ENCODE peak calls at places on chromosome 14, in eight cellular contexts. J, Z, E, P, K, I, R and W are unnamed samples. For H3K4me1, the result is how much of the 10 kb centered on the place peaks cover.

GRCh38 chr14:60652674-60653387 is 3.6 kb upstream of the SIX1 start:
- DNase-seq in J (no peak), Z (no peak), E (no peak), P (no peak), K (peak), I (no peak), R (no peak), W (peak)

GRCh38 chr14:90644882-90645281 is 171.3 kb downstream of the TTC7B start:
- DNase-seq in J (no peak), Z (no peak), E (no peak), P (peak), K (no peak), I (no peak), R (no peak), W (no peak)

GRCh38 chr14:43031598-43031997 is 1424.9 kb downstream of the LRFN5 start:
- DNase-seq in J (no peak), Z (no peak), E (no peak), P (no peak), K (no peak), I (no peak), R (peak), W (no peak)

GRCh38 chr14:69657961-69658360 is 46.6 kb downstream of the SUSD6 start:
- DNase-seq in J (peak), Z (peak), E (no peak), P (no peak), K (no peak), I (no peak), R (peak), W (peak)

GRCh38 chr14:59305231-59305630 is 116.8 kb downstream of the DAAM1 start:
- DNase-seq in J (no peak), Z (no peak), E (no peak), P (no peak), K (no peak), I (no peak), R (peak), W (no peak)

GRCh38 chr14:60805881-60806569 is 71.5 kb downstream of the MNAT1 start:
- DNase-seq in J (no peak), Z (no peak), E (no peak), P (no peak), K (no peak), I (no peak), R (peak), W (no peak)

GRCh38 chr14:34956906-34957305 is 25.9 kb upstream of the SRP54 start:
- DNase-seq in J (no peak), Z (no peak), E (no peak), P (no peak), K (no peak), I (no peak), R (no peak), W (no peak)

GRCh38 chr14:30597496-30597895 is 24.6 kb upstream of the SCFD1 start:
- DNase-seq in J (no peak), Z (no peak), E (no peak), P (no peak), K (no peak), I (no peak), R (no peak), W (no peak)

GRCh38 chr14:64645220-64645891 is 58.9 kb upstream of the PLEKHG3 start:
- DNase-seq in J (no peak), Z (no peak), E (no peak), P (peak), K (peak), I (no peak), R (no peak), W (peak)

GRCh38 chr14:22579881-22580280 is 9.1 kb downstream of the DAD1 start:
- DNase-seq in J (no peak), Z (no peak), E (no peak), P (no peak), K (no peak), I (no peak), R (no peak), W (no peak)

GRCh38 chr14:105331575-105332351 is 17.2 kb downstream of the PACS2 start:
- DNase-seq in J (peak), Z (no peak), E (no peak), P (no peak), K (no peak), I (no peak), R (no peak), W (no peak)

GRCh38 chr14:20682435-20683124 is 1.8 kb upstream of the RNASE4 start:
- DNase-seq in J (peak), Z (peak), E (peak), P (peak), K (peak), I (peak), R (peak), W (peak)

GRCh38 chr14:101232340-101233015 is 328.8 kb upstream of the DIO3 start:
- DNase-seq in J (no peak), Z (peak), E (no peak), P (no peak), K (no peak), I (peak), R (no peak), W (peak)

GRCh38 chr14:66380143-66380542 is 106.0 kb upstream of the CCDC196 start:
- DNase-seq in J (no peak), Z (no peak), E (no peak), P (peak), K (no peak), I (no peak), R (no peak), W (no peak)

GRCh38 chr14:58607571-58608317 is 30.0 kb upstream of the DACT1 start:
- DNase-seq in J (no peak), Z (no peak), E (no peak), P (no peak), K (no peak), I (no peak), R (peak), W (no peak)

DNA sequence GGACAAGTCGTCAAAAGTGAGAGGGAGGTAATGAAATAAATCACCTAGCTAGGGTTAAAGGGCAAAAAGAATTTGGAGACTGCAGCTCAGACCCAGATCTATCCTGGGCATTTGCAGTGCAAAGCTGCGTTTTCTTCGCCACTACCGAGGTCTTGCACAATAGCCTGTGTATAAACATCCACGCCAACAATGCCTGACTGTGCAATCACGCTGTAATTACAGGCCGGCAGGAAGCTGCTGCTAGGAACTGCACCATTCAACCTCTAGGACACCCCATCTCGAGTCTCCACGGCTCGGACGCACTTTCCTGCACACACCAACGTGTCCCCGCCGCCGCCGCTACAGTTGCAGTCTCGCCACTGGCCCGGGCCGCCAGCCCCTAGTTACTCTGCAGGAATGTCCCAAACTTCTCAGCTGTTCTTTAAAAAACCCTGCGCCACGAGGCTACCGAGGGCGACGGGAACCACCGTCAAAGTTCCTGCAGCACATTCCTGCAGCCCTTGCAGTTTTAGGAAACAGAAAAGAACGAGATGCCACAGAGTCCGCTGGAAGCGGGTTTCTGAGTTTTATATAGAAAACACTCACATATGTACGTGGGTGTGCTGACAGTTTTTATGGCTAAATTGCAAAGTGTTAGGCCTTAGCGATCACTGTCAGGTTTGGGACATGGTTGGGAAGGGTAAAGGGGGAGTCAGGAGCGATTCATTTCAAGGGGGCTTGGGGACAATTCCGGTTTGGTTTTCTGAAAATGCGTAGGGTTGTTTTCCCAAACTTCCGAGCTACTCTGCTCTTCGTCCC is 65.6 kb upstream of the PTGR2 start:
- DNase-seq in J (peak), Z (peak), E (peak), P (peak), K (peak), I (peak), R (peak), W (peak)
- H3K4me1 ChIP-seq in J (half or more), Z (half or more), E (under half), P (under half), K (under half), I (under half), R (half or more), W (under half)

GRCh38 chr14:95146079-95146771 is 11.1 kb downstream of the DICER1 start:
- DNase-seq in J (peak), Z (no peak), E (no peak), P (no peak), K (no peak), I (no peak), R (no peak), W (peak)
- H3K27ac ChIP-seq in J (peak), Z (no peak), E (no peak), P (no peak), K (no peak), I (no peak), R (no peak), W (no peak)

GRCh38 chr14:104206281-104206904 is 68.0 kb downstream of the KIF26A start:
- DNase-seq in J (no peak), Z (peak), E (no peak), P (no peak), K (peak), I (no peak), R (no peak), W (no peak)
- TF ChIP-seq CTCF in J (no peak), Z (no peak), E (no peak), P (no peak), K (no peak), I (no peak), R (no peak), W (no peak)

GRCh38 chr14:51258788-51259187 is 18.7 kb downstream of the TMX1 start:
- DNase-seq in J (no peak), Z (no peak), E (no peak), P (no peak), K (no peak), I (no peak), R (no peak), W (no peak)
- H3K4me1 ChIP-seq in J (under half), Z (under half), E (under half), P (under half), K (under half), I (under half), R (under half), W (under half)

GRCh38 chr14:32621585-32621984 is 292.5 kb downstream of the AKAP6 start:
- DNase-seq in J (no peak), Z (no peak), E (no peak), P (no peak), K (no peak), I (no peak), R (no peak), W (no peak)
- H3K27ac ChIP-seq in J (no peak), Z (no peak), E (no peak), P (no peak), K (no peak), I (peak), R (no peak), W (no peak)

GRCh38 chr14:75794615-75795038 is 133.6 kb downstream of the TTLL5 start:
- DNase-seq in J (no peak), Z (no peak), E (no peak), P (no peak), K (no peak), I (no peak), R (peak), W (no peak)
- TF ChIP-seq CTCF in J (peak), Z (peak), E (peak), P (peak), K (no peak), I (no peak), R (peak), W (peak)

GRCh38 chr14:24313912-24314311 is 2.6 kb downstream of the LTB4R start:
- DNase-seq in J (peak), Z (peak), E (no peak), P (no peak), K (no peak), I (no peak), R (no peak), W (no peak)

GRCh38 chr14:24312736-24313507 is 1.6 kb downstream of the LTB4R start:
- DNase-seq in J (peak), Z (peak), E (no peak), P (no peak), K (no peak), I (no peak), R (no peak), W (no peak)

GRCh38 chr14:24315243-24315806 is 4.0 kb downstream of the LTB4R start:
- DNase-seq in J (no peak), Z (no peak), E (no peak), P (no peak), K (no peak), I (no peak), R (no peak), W (no peak)

GRCh38 chr14:24315807-24316596 is 4.7 kb downstream of the LTB4R start:
- DNase-seq in J (peak), Z (peak), E (peak), P (peak), K (no peak), I (no peak), R (no peak), W (peak)

DNA sequence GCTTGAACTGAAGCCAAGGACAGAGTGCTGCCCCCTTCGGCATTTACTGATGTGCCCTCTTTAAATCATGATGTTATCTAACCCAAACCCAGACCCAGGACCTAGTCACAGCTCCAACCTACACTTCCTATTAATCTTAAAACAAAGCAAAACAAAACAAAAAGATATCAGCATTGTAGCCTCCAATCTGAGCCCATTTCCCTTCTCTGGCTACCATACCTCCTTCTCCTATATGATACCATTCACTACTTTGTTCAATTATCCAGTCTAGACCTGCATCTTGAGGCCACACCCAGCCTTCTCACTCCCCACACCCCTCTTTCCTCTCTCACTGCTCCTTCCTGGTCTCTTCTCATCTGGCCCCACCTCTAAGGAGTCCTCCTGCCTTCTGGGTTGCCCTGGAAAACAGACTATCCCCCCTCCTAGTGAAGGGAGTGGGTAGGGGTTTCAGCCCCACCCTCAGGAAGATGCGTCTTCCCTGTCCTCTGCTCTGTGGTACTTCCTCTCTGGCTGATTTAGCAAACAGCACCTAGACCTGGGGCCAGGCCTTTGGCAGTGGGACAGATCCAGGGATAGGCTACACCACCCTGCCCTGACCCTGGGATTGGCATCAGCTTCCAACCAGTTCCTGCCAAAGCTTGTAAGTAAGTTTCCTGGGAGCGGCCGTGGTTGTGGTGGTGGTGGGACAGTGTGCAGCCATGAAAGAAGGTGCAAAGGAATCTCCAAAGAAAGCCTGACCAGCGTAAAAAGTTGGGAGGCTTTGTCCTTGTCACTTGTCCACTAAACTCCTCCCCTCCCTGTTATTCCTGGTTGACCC is 3.3 kb downstream of the LTB4R start:
- DNase-seq in J (peak), Z (peak), E (no peak), P (no peak), K (no peak), I (no peak), R (no peak), W (no peak)
- H3K4me1 ChIP-seq in J (half or more), Z (half or more), E (under half), P (under half), K (under half), I (under half), R (under half), W (under half)